ENCODE peak calls at places on chromosomes 6 and 20, in nine cellular contexts. Z is aorta, M is astrocyte of the spinal cord, H is fibroblast of mammary gland, U is heart right ventricle, E is dorsolateral prefrontal cortex, C is psoas muscle, B is fibroblast of the aortic adventitia, R is uterus. K is an unnamed sample.

GRCh38 chr6:11854418-11855165 is 76.0 kb upstream of the ADTRP start:
- DNase-seq in M (peak), E (no peak), B (peak), Z (no peak), U (no peak), C (no peak), R (no peak), H (peak), K (peak)

GRCh38 chr6:150835620-150836019 is 29.9 kb upstream of the MTHFD1L start:
- DNase-seq in E (no peak), Z (no peak), U (no peak), M (no peak), C (no peak), R (no peak), H (no peak), B (no peak), K (no peak)

GRCh38 chr20:25496968-25497401 is 88.3 kb downstream of the NINL start:
- DNase-seq in Z (peak), C (no peak), E (no peak), M (peak), B (no peak), U (no peak), H (peak), R (no peak), K (no peak)

GRCh38 chr6:11093065-11093590 is 506 bp upstream of the SMIM13 start:
- DNase-seq in H (peak), E (no peak), M (no peak), C (no peak), R (no peak), Z (no peak), U (no peak), B (no peak), K (peak)

GRCh38 chr6:157481865-157482249 is 100.9 kb downstream of the ZDHHC14 start:
- DNase-seq in C (no peak), U (no peak), M (no peak), Z (no peak), R (no peak), E (no peak), B (no peak), H (no peak), K (no peak)

GRCh38 chr20:53336892-53337291 is 256.7 kb downstream of the ZNF217 start:
- DNase-seq in R (no peak), H (no peak), E (no peak), Z (no peak), B (no peak), M (no peak), U (no peak), C (no peak), K (no peak)

GRCh38 chr6:101728388-101728787 is 334.9 kb downstream of the GRIK2 start:
- DNase-seq in R (no peak), H (no peak), Z (no peak), U (no peak), C (no peak), E (no peak), M (no peak), B (no peak), K (no peak)

GRCh38 chr20:18805881-18806280 is 7.7 kb upstream of the SCP2D1 start:
- DNase-seq in Z (no peak), B (no peak), U (no peak), R (no peak), M (no peak), H (peak), E (no peak), C (no peak), K (no peak)

GRCh38 chr6:85923013-85923430 is 280.3 kb upstream of the SYNCRIP start:
- DNase-seq in C (no peak), B (peak), M (peak), E (no peak), R (no peak), Z (no peak), H (peak), U (no peak), K (peak)

GRCh38 chr6:89024456-89024855 is 56.1 kb upstream of the PNRC1 start:
- DNase-seq in B (peak), E (no peak), M (no peak), C (no peak), Z (no peak), H (no peak), R (no peak), U (no peak), K (no peak)

GRCh38 chr6:22062807-22063408 is 233.9 kb downstream of the PRL start:
- DNase-seq in M (no peak), E (no peak), U (no peak), B (no peak), R (no peak), C (no peak), Z (no peak), H (no peak), K (peak)

GRCh38 chr6:16397623-16398022 is 159.2 kb downstream of the GMPR start:
- DNase-seq in Z (no peak), M (no peak), U (no peak), H (no peak), R (no peak), B (peak), E (no peak), C (no peak), K (no peak)

GRCh38 chr6:76000629-76001028 is 71.8 kb downstream of the IMPG1 start:
- DNase-seq in M (no peak), U (no peak), B (no peak), C (no peak), Z (no peak), H (no peak), E (no peak), R (no peak), K (no peak)

GRCh38 chr6:157123245-157123644 is 200.1 kb downstream of the TMEM242 start:
- DNase-seq in E (no peak), M (no peak), B (no peak), C (no peak), H (no peak), Z (no peak), R (no peak), U (no peak), K (no peak)

GRCh38 chr6:42220754-42221153 is 3.1 kb upstream of the MRPS10 start:
- DNase-seq in M (no peak), B (no peak), E (no peak), C (no peak), U (no peak), H (no peak), R (no peak), Z (no peak), K (no peak)

DNA sequence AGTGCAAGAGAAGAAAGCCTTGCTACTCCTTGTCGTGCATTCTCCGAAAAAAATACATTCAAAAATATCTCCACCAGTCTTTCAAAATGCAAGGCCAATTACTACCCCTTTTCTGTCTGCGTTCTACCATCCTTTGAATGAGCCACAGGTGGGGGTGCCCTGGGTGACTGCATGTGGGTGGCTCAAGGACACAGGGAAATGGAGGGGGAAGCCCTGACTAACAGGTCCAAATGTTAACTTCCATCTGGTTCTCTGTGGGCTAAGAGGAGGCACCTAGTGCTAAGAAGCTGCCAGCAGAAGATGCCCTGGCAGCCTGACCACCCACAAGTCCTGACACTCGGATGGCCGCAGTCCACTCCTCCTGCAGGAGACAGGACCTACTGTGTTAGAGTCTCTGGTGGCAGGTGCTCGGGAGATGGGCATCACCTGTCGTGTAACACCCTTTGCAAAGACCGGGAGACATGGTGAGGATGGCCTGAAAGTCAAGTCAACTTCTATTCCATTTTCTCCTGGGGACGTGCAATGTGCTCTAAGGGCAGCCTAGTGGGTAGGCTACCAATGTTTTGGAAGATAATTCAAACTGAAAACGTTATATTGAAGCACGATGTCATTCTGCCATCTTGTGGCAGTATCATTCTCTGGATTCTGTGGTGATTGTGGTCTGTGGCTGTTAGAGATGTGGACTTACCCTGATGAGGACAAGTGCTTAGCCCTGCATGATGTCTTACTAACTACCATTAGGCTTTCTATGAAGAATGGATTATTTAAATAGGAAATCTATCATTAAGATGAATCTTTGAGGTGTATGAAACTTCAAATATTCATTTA is 27.4 kb upstream of the IGF2R start:
- DNase-seq in E (no peak), C (no peak), U (no peak), R (no peak), M (peak), B (peak), Z (no peak), H (peak), K (no peak)
- H3K4me3 ChIP-seq in E (no peak), C (no peak), U (no peak), R (no peak), M (no peak), B (no peak), Z (no peak), H (no peak), K (no peak)

GRCh38 chr6:6686748-6687601 is 98.5 kb downstream of the LY86 start:
- DNase-seq in H (peak), M (peak), C (peak), R (peak), B (peak), U (peak), E (no peak), Z (peak), K (peak)
- H3K4me3 ChIP-seq in H (no peak), M (no peak), C (peak), R (no peak), B (no peak), U (peak), E (no peak), Z (no peak), K (no peak)

GRCh38 chr6:115934829-115935228 is 125.9 kb downstream of the FRK start:
- DNase-seq in E (no peak), U (no peak), R (no peak), B (no peak), Z (no peak), C (no peak), H (no peak), M (no peak), K (no peak)
- H3K4me3 ChIP-seq in E (no peak), U (no peak), R (no peak), B (no peak), Z (no peak), C (no peak), H (no peak), M (no peak), K (no peak)

GRCh38 chr20:47361268-47361665 is 4.8 kb upstream of the ZMYND8 start:
- DNase-seq in U (no peak), R (no peak), E (no peak), Z (no peak), C (no peak), M (peak), B (no peak), H (no peak), K (no peak)
- H3K4me3 ChIP-seq in U (no peak), R (no peak), E (no peak), Z (no peak), C (peak), M (no peak), B (no peak), H (no peak), K (no peak)

GRCh38 chr20:39277185-39277584 is 315.0 kb downstream of the DHX35 start:
- DNase-seq in E (no peak), U (no peak), Z (no peak), B (no peak), M (no peak), R (no peak), H (no peak), C (no peak), K (no peak)

GRCh38 chr20:39283464-39283863 is 321.3 kb downstream of the DHX35 start:
- DNase-seq in B (no peak), E (no peak), R (no peak), H (no peak), C (no peak), M (no peak), U (no peak), Z (no peak), K (no peak)

GRCh38 chr20:39282619-39283092 is 320.5 kb downstream of the DHX35 start:
- DNase-seq in U (no peak), B (no peak), M (no peak), R (no peak), H (no peak), Z (no peak), E (no peak), C (no peak), K (no peak)

DNA sequence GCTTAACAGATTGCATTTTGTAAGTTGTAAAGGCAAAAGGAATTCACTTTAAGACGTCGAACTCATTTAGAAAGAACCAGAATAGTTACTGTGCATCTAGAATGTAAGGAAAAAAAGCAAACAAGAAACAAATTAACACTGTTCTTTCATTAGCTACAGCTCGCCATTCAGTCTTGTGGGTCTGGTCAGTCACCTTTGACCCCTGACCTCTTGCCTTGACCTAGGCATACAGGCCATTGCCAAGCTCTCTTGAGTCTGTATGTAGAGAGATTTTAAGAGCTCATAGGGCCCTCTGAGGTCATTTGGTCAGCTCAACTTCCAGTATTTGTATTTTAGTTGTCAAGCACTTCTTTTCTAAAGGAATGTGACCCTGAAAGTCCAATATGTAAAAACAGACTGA is 318.7 kb downstream of the DHX35 start:
- DNase-seq in M (no peak), U (no peak), Z (no peak), E (no peak), R (no peak), C (no peak), H (no peak), B (no peak), K (no peak)
- H3K4me3 ChIP-seq in M (no peak), U (no peak), Z (no peak), E (no peak), R (no peak), C (no peak), H (no peak), B (no peak), K (no peak)

GRCh38 chr20:52104546-52105044 is 87.0 kb downstream of the ZFP64 start:
- DNase-seq in Z (no peak), C (no peak), B (no peak), M (peak), H (peak), U (no peak), R (no peak), E (peak), K (peak)

GRCh38 chr20:52102559-52102958 is 89.0 kb downstream of the ZFP64 start:
- DNase-seq in R (no peak), B (no peak), C (no peak), M (no peak), E (no peak), H (no peak), Z (no peak), U (no peak), K (no peak)

GRCh38 chr20:52103911-52104545 is 87.6 kb downstream of the ZFP64 start:
- DNase-seq in B (no peak), C (no peak), E (peak), M (peak), U (no peak), R (no peak), Z (no peak), H (peak), K (no peak)

GRCh38 chr20:52102126-52102525 is 89.5 kb downstream of the ZFP64 start:
- DNase-seq in M (no peak), C (no peak), E (peak), H (no peak), U (no peak), Z (no peak), R (no peak), B (no peak), K (no peak)

DNA sequence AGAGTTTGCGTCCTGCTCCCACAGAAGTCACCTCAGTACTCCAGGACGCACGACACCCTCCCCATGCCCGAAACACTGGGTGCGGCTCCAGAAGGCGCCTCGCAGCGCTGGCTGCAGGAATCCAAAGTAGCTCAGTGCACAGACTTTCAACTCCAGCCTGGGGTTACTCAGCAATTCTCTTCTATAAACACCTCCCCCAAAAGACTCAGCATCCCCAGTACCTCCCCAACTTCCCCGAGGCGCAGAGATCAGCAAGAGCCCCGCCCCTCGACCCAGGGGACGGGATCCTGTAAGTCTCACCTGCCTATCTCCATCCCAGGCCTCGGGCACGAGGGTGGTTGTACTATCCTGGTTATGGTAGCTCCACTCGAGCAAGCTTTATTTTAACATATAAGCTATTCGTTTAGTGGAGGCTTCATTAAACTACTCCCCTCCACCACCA is 88.1 kb downstream of the ZFP64 start:
- DNase-seq in U (no peak), Z (no peak), H (peak), E (peak), C (no peak), B (no peak), M (peak), R (no peak), K (no peak)
- H3K4me3 ChIP-seq in U (no peak), Z (no peak), H (peak), E (no peak), C (peak), B (peak), M (peak), R (no peak), K (no peak)

GRCh38 chr20:37336369-37337207 is 9.4 kb upstream of the SRC start:
- DNase-seq in C (peak), E (no peak), R (peak), B (no peak), U (peak), Z (peak), H (peak), M (no peak), K (no peak)
- H3K4me3 ChIP-seq in C (no peak), E (no peak), R (peak), B (no peak), U (no peak), Z (no peak), H (no peak), M (no peak), K (no peak)

GRCh38 chr6:124772733-124773319 is 189.4 kb upstream of the RNF217 start:
- DNase-seq in C (no peak), E (no peak), B (no peak), Z (no peak), H (no peak), M (peak), U (no peak), R (no peak), K (no peak)

GRCh38 chr6:124780621-124781020 is 181.6 kb upstream of the RNF217 start:
- DNase-seq in U (no peak), B (no peak), Z (no peak), R (no peak), H (peak), M (peak), C (no peak), E (no peak), K (no peak)

GRCh38 chr6:124783344-124783743 is 178.9 kb upstream of the RNF217 start:
- DNase-seq in R (no peak), M (no peak), B (no peak), H (no peak), Z (no peak), E (no peak), U (no peak), C (no peak), K (no peak)

DNA sequence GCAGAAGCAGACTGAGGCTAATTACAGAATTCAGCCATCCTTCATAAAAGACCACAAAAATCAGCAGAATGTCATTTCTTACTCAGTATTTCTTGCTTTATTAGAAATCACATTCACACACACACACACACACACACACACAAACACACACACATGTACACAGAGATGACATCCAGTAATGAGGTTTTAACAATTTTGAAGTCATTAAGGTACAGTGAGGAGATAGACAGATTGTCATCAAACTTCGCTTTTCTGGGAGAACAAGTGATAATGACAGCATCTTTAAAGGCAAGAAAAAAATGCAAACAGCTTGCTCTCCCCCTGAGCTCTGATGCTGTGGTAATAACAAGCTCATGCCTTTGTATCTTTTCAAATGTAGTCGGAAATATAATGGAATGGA is 184.4 kb upstream of the RNF217 start:
- DNase-seq in C (no peak), R (no peak), H (no peak), M (no peak), E (no peak), B (no peak), Z (no peak), U (no peak), K (no peak)
- H3K4me3 ChIP-seq in C (no peak), R (no peak), H (no peak), M (no peak), E (no peak), B (no peak), Z (no peak), U (no peak), K (no peak)